ENCODE peak calls at places on chromosomes 3 and 15, in five cellular contexts. H is lower leg skin, I is IMR-90, G is heart left ventricle, Z is adrenal gland. T is an unnamed sample.

GRCh38 chr3:169865176-169865800 is 4.4 kb downstream of the LRRC31 start:
- DNase-seq in H (no peak), I (no peak), G (no peak), Z (no peak), T (no peak)

GRCh38 chr15:60905587-60905986 is 323.5 kb downstream of the RORA start:
- DNase-seq in H (no peak), I (no peak), G (no peak), Z (no peak), T (no peak)

GRCh38 chr3:114242947-114243346 is 5.6 kb upstream of the ZNF80 start:
- DNase-seq in H (no peak), I (no peak), G (no peak), Z (no peak), T (no peak)

GRCh38 chr3:76044601-76045600 is 259.6 kb upstream of the ZNF717 start:
- DNase-seq in H (no peak), I (peak), G (no peak), Z (peak), T (peak)

GRCh38 chr3:34419801-34420200 is 621.4 kb downstream of the PDCD6IP start:
- DNase-seq in H (no peak), I (no peak), G (no peak), Z (no peak), T (no peak)

GRCh38 chr15:84749111-84749991 is 959 bp downstream of the ZNF592 start:
- DNase-seq in H (peak), I (no peak), G (peak), Z (peak), T (peak)

GRCh38 chr3:48716982-48717746 is at the start of gene IP6K2:
- DNase-seq in H (peak), I (peak), G (peak), Z (peak), T (peak)

GRCh38 chr3:50165388-50166308 is 10.5 kb downstream of the SEMA3F start:
- DNase-seq in H (no peak), I (peak), G (peak), Z (no peak), T (no peak)

GRCh38 chr15:92050220-92050898 is 196.9 kb downstream of the SLCO3A1 start:
- DNase-seq in H (no peak), I (no peak), G (no peak), Z (no peak), T (no peak)

GRCh38 chr3:99720985-99721632 is 82.7 kb downstream of the COL8A1 start:
- DNase-seq in H (no peak), I (peak), G (no peak), Z (no peak), T (no peak)

GRCh38 chr15:63146684-63147083 is 10.6 kb downstream of the RPS27L start:
- DNase-seq in H (no peak), I (peak), G (no peak), Z (no peak), T (no peak)

GRCh38 chr3:179837374-179837773 is 184.5 kb downstream of the USP13 start:
- DNase-seq in H (no peak), I (peak), G (no peak), Z (no peak), T (no peak)

GRCh38 chr3:112122870-112123269 is 10.2 kb downstream of the GCSAM start:
- DNase-seq in H (no peak), I (no peak), G (no peak), Z (no peak), T (no peak)

GRCh38 chr3:122858373-122858772 is 63.5 kb downstream of the SLC49A4 start:
- DNase-seq in H (no peak), I (peak), G (no peak), Z (no peak), T (no peak)
- TF ChIP-seq CTCF in H (no peak), I (peak), G (peak), Z (peak), T (peak)

DNA sequence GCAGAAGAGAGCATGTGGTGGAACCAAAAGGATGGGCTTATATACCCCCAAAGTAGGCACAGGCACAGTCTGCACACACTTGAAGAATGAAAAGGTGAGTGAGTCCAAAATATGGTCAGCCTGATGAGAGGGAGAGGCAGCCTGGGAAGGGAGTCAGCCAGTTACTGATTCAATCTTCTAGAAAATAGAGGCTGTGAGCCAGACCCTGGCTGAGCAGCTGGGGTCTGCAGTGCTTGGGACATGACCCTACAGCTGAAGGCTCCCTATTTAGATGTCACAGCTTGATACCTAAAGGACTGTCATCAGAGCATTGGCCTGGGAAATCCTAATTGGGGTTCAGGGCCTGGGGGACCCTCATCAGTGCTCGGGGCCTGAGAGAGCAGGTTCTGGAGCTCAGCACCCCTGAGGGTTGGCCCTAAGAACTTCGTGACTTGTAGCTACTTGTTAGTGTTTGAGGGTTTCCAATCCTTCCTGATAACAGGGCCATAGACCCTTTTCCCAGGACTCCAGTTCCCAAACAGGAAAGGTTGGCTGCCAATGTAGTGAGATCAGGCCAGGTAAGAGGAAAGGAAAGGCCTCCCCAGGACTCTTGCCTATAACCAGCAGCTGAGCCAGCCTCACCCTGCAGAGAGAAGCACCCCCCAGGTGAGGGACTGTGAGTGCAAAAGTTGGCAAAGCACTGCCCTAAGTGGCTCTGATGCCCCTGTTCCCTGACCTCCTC is 54.7 kb upstream of the SLCO2A1 start:
- DNase-seq in H (no peak), I (no peak), G (no peak), Z (no peak), T (no peak)
- TF ChIP-seq POLR2A in H (no peak), I (no peak), G (no peak), Z (no peak), T (no peak)

DNA sequence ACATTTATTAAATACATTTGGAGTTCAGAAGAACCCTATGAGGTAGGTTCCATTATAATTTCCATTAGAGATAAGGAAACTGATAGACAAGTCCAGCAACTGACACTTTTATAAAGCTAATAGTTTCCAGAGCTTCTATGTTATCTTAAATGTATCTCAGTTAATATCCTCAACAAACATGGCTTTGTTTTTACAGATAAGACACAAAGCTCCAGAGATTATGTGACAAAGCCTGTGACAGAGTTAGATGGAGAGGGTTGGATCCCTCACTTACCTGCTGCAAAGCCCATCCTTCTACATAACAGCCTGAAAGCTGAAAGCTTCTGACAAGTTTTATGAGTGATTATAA is 473 bp upstream of the COMMD2 start:
- DNase-seq in H (no peak), I (no peak), G (no peak), Z (no peak), T (no peak)
- TF ChIP-seq CTCF in H (no peak), I (no peak), G (no peak), Z (no peak), T (no peak)

GRCh38 chr15:101543431-101543830 is 53.9 kb upstream of the PCSK6 start:
- DNase-seq in H (no peak), I (no peak), G (no peak), Z (no peak), T (peak)
- TF ChIP-seq POLR2A in H (no peak), I (no peak), G (no peak), Z (no peak), T (no peak)

GRCh38 chr15:79337591-79337990 is 26.7 kb downstream of the TMED3 start:
- DNase-seq in H (no peak), I (no peak), G (no peak), Z (no peak), T (no peak)

GRCh38 chr15:79339588-79340314 is 28.8 kb downstream of the TMED3 start:
- DNase-seq in H (no peak), I (peak), G (no peak), Z (no peak), T (no peak)

GRCh38 chr15:79341361-79341760 is 30.4 kb downstream of the TMED3 start:
- DNase-seq in H (no peak), I (no peak), G (no peak), Z (no peak), T (no peak)

DNA sequence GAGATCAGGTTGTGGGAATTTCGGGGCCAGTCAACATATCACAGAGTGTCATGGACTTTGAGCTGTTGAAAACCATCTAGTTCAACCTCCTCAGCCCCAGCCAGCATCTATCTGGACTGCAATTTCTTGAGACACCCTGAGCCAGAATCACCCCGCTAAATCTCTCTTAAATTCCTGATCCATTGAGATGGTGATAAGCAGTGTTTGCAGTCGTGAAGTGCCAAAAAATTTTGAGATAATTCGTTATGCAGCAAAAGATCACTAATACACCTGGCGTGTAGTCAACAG is 29.3 kb downstream of the TMED3 start:
- DNase-seq in H (no peak), I (no peak), G (no peak), Z (no peak), T (no peak)
- TF ChIP-seq CTCF in H (no peak), I (no peak), G (no peak), Z (no peak), T (no peak)

DNA sequence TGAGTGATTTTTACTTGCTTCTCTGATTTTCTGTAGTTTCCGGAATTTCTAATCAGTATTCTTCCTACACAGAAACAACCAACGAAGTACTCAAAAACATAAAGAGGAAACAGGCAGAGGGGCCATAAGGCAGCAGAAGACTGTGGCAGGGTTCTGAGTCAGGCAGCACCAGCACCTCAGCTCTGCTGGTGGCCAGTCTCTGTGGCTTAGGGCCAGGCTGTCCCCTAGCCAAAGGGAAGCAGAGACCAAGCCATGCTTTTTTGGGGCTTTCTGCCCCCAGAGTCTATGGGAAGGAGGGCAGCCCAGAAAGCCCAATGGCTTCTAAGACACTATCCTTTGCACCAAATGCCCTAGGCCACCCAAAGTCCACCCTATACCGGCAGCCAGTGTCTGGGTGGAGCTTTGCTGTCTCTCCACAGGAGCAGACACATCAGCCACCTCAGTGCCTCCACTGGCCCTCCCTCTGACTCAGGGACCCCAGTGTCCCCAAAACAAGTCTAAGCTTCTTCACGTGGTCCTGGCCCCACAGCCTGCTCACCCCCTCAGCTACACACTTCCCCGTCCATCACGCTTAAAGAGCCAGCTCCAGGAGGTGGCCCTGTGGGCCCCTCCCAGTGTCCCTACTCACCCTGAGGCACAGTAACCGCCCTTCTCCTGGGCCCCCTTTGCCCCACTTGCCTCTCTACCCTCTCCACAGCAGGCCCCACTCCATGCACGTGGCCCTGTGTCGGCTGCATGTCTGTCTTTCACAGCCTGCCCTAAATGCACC is 46.2 kb downstream of the CCDC12 start:
- DNase-seq in H (no peak), I (no peak), G (no peak), Z (peak), T (no peak)
- TF ChIP-seq POLR2A in H (no peak), I (no peak), G (no peak), Z (no peak), T (no peak)

GRCh38 chr15:89797678-89798201 is 16.9 kb downstream of the ANPEP start:
- DNase-seq in H (no peak), I (no peak), G (no peak), Z (no peak), T (no peak)
- TF ChIP-seq CTCF in H (no peak), I (no peak), G (no peak), Z (no peak), T (no peak)

GRCh38 chr3:57557088-57557537 is 1.0 kb downstream of the PDE12 start:
- DNase-seq in H (no peak), I (peak), G (no peak), Z (peak), T (peak)
- TF ChIP-seq POLR2A in H (no peak), I (peak), G (no peak), Z (peak), T (peak)

GRCh38 chr3:196749125-196749524 is 9.5 kb downstream of the PAK2 start:
- DNase-seq in H (no peak), I (no peak), G (no peak), Z (no peak), T (no peak)

GRCh38 chr3:196757876-196758739 is 18.5 kb downstream of the PAK2 start:
- DNase-seq in H (no peak), I (peak), G (no peak), Z (peak), T (no peak)

GRCh38 chr3:196756738-196757137 is 17.1 kb downstream of the PAK2 start:
- DNase-seq in H (no peak), I (no peak), G (no peak), Z (no peak), T (no peak)

GRCh38 chr3:196753201-196753600 is 13.5 kb downstream of the PAK2 start:
- DNase-seq in H (no peak), I (no peak), G (no peak), Z (no peak), T (no peak)

DNA sequence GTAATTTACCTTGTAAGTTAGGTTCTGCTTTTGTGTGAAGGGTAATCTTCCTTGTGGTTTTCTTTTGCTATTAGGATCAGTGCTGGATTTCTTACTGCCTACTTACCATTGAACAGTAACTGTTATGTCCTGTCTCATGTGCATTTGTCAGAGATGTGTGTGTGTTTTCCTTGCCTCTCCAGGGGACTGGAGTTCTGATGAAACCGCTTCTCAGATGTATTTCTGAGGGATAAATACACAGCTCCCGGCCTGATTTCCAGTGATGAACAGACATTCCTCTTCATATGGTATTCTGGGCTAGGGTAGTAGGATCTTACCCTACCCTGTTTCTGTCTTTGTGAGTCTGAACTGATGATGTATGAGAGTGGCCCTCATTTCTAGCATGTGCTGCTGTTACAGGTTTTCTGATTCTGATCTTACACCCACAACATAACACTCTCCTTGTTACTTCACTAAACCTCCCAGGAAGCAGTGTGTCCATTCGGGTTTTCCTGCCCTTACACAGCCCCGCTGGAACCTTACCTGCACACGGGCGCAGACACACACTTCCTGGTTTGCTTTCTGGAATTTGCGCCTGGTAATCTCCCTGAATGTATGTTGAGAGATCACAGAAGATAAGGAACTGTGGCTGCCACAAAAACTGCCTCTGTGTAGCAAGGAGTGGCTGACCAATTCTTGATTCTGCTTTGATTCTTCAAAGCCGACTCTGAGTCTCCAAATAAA is 14.7 kb downstream of the PAK2 start:
- DNase-seq in H (no peak), I (no peak), G (no peak), Z (no peak), T (no peak)
- TF ChIP-seq CTCF in H (no peak), I (no peak), G (no peak), Z (no peak), T (no peak)

T was measured in right lobe of liver.